ENCODE peak calls at places on chromosomes 7 and 10, in seven cellular contexts. B is cardiac muscle cell, W is H9, L is gastrocnemius medialis, T is endothelial cell, Y is left lung, Q is AG09319. R is an unnamed sample.

GRCh38 chr7:65832281-65832680 is 40.6 kb upstream of the VKORC1L1 start:
- DNase-seq in B (peak; percentile 80), W (peak; percentile 42), L (no peak), T (peak; percentile 33), Y (no peak), Q (no peak), R (no peak)

GRCh38 chr10:69578508-69578991 is 5.3 kb upstream of the NEUROG3 start:
- DNase-seq in B (no peak), W (peak; percentile 56), L (no peak), T (no peak), Y (no peak), Q (no peak), R (no peak)

GRCh38 chr7:152600266-152600665 is 75.7 kb downstream of the XRCC2 start:
- DNase-seq in B (no peak), W (no peak), L (no peak), T (no peak), Y (no peak), Q (no peak), R (no peak)

GRCh38 chr10:43408331-43408709 is 666 bp downstream of the HNRNPF start:
- DNase-seq in B (no peak), W (no peak), L (no peak), T (no peak), Y (no peak), Q (no peak), R (no peak)

GRCh38 chr10:132766291-132766690 is 19.7 kb downstream of the NKX6-2 start:
- DNase-seq in B (no peak), W (no peak), L (no peak), T (no peak), Y (no peak), Q (no peak), R (no peak)

GRCh38 chr10:42970451-42971250 is 106.2 kb upstream of the RET start:
- DNase-seq in B (no peak), W (peak; percentile 22), L (no peak), T (peak; percentile 2), Y (peak; percentile 63), Q (no peak), R (peak; percentile 11)

GRCh38 chr7:159159731-159160130 is 15.1 kb upstream of the VIPR2 start:
- DNase-seq in B (no peak), W (no peak), L (no peak), T (no peak), Y (no peak), Q (no peak), R (no peak)

GRCh38 chr7:23473848-23474097 is 3.5 kb upstream of the IGF2BP3 start:
- DNase-seq in B (no peak), W (no peak), L (no peak), T (peak; percentile 53), Y (no peak), Q (no peak), R (no peak)

GRCh38 chr10:89115876-89116627 is 91.1 kb downstream of the CH25H start:
- DNase-seq in B (peak; percentile 64), W (no peak), L (no peak), T (no peak), Y (peak; percentile 33), Q (no peak), R (no peak)

GRCh38 chr10:110409488-110409887 is 88.2 kb upstream of the DUSP5 start:
- DNase-seq in B (no peak), W (no peak), L (no peak), T (no peak), Y (no peak), Q (no peak), R (no peak)

GRCh38 chr10:68560916-68561691 is 967 bp downstream of the TET1 start:
- DNase-seq in B (peak; percentile 38), W (peak; percentile 61), L (no peak), T (peak; percentile 53), Y (no peak), Q (no peak), R (peak; percentile 18)

GRCh38 chr10:76282122-76283030 is 851.0 kb downstream of the LRMDA start:
- DNase-seq in B (peak; percentile 47), W (no peak), L (no peak), T (no peak), Y (no peak), Q (no peak), R (no peak)

GRCh38 chr10:102401735-102402511 is 6.4 kb downstream of the NFKB2 start:
- DNase-seq in B (no peak), W (peak; percentile 68), L (no peak), T (no peak), Y (peak; percentile 73), Q (no peak), R (no peak)

GRCh38 chr10:10270071-10270470 is 747.6 kb upstream of the CELF2 start:
- DNase-seq in B (peak; percentile 47), W (no peak), L (no peak), T (no peak), Y (no peak), Q (no peak), R (no peak)

GRCh38 chr7:64888561-64888900 is 14.5 kb upstream of the ZNF273 start:
- DNase-seq in B (no peak), W (no peak), L (no peak), T (peak; percentile 17), Y (no peak), Q (no peak), R (no peak)

GRCh38 chr10:61612009-61612408 is 50.7 kb upstream of the CABCOCO1 start:
- DNase-seq in B (no peak), W (no peak), L (no peak), T (no peak), Y (no peak), Q (no peak), R (no peak)

GRCh38 chr7:95441042-95441823 is 6.4 kb upstream of the PON2 start:
- DNase-seq in B (no peak), W (no peak), L (no peak), T (no peak), Y (no peak), Q (no peak), R (no peak)

GRCh38 chr7:2909471-2910039 is 65.4 kb upstream of the GNA12 start:
- DNase-seq in B (no peak), W (no peak), L (no peak), T (no peak), Y (peak; percentile 65), Q (no peak), R (no peak)

GRCh38 chr10:68175954-68176353 is 56.0 kb downstream of the ATOH7 start:
- DNase-seq in B (no peak), W (no peak), L (no peak), T (no peak), Y (no peak), Q (no peak), R (no peak)

GRCh38 chr7:512541-513311 is 6.9 kb downstream of the PDGFA start:
- DNase-seq in B (no peak), W (no peak), L (no peak), T (no peak), Y (peak; percentile 87), Q (no peak), R (no peak)

GRCh38 chr7:45076946-45077345 is 11.8 kb downstream of the NACAD start:
- DNase-seq in B (no peak), W (no peak), L (no peak), T (no peak), Y (no peak), Q (no peak), R (no peak)

GRCh38 chr7:30162622-30163124 is 27.9 kb downstream of the MTURN start:
- DNase-seq in B (peak; percentile 61), W (no peak), L (no peak), T (no peak), Y (no peak), Q (peak; percentile 24), R (no peak)

GRCh38 chr7:26369519-26370385 is 78.1 kb downstream of the SNX10 start:
- DNase-seq in B (peak; percentile 59), W (no peak), L (no peak), T (peak; percentile 53), Y (no peak), Q (peak; percentile 2), R (no peak)

GRCh38 chr7:122887198-122887597 is 938 bp upstream of the CADPS2 start:
- DNase-seq in B (peak; percentile 70), W (peak; percentile 66), L (no peak), T (peak; percentile 58), Y (peak; percentile 84), Q (peak; percentile 18), R (no peak)

DNA sequence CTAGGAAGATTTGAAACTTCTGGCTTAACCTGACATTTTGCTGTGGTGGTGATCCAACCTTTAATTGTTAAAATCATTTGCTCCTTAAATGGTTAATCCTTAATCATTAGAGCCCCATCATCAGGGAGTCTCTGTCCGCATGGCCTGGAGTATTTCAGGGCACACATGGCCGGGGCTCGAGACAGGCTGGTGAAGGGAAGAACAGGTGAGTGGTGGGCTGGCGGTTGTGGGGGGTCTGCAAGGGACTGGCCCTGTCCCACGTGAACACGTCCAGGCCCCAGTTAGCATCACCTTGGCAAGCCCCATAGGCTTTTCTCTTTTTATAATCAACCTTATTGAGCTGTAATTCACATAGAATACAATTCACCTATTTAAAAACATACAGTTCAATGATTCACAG is 109.5 kb downstream of the DNAJB6 start:
- DNase-seq in B (no peak), W (no peak), L (peak; percentile 5), T (no peak), Y (peak; percentile 56), Q (no peak), R (no peak)
- TF ChIP-seq CTCF in B (no peak), W (no peak), L (no peak), T (no peak), Y (no peak), Q (no peak), R (no peak)

GRCh38 chr10:71713135-71714040 is 6.2 kb downstream of the C10orf105 start:
- DNase-seq in B (peak; percentile 97), W (no peak), L (peak; percentile 72), T (no peak), Y (peak; percentile 86), Q (peak; percentile 83), R (no peak)
- TF ChIP-seq CTCF in B (peak; percentile 46), W (no peak), L (no peak), T (no peak), Y (no peak), Q (peak; percentile 46), R (no peak)

GRCh38 chr7:87625101-87625500 is 3.1 kb upstream of the RUNDC3B start:
- DNase-seq in B (no peak), W (no peak), L (no peak), T (no peak), Y (no peak), Q (no peak), R (no peak)

GRCh38 chr7:87624628-87625027 is 3.6 kb upstream of the RUNDC3B start:
- DNase-seq in B (no peak), W (no peak), L (no peak), T (no peak), Y (no peak), Q (no peak), R (no peak)

GRCh38 chr7:87628780-87629569 is 777 bp downstream of the RUNDC3B start:
- DNase-seq in B (peak; percentile 9), W (peak; percentile 53), L (peak; percentile 13), T (peak; percentile 20), Y (peak; percentile 78), Q (no peak), R (peak; percentile 44)

GRCh38 chr7:87627634-87627994 is 584 bp upstream of the RUNDC3B start:
- DNase-seq in B (no peak), W (no peak), L (no peak), T (peak; percentile 31), Y (peak; percentile 78), Q (no peak), R (no peak)
- TF ChIP-seq CTCF in B (no peak), W (no peak), L (no peak), T (no peak), Y (no peak), Q (no peak), R (no peak)

DNA sequence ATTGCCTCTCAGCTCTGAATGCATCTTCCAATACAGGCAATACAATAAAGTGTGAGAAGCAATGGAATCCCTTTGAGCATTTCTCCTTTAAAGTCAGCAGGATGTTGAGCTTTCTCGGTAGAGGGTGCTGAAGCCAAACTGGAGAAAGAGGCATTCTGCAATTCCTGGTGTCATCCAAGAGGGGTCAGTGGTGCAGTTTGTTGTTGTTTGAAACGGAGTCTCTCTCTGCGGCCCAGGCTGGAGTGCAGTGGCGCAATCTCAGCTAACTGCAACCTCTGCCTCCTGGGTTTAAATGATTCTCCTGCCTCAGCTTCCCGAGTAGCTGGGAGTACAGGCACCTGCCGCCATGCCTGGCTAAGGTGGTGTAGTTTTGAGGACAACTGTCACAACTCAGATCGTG is 486.5 kb downstream of the CALN1 start:
- DNase-seq in B (no peak), W (peak; percentile 74), L (no peak), T (no peak), Y (no peak), Q (no peak), R (no peak)
- TF ChIP-seq CTCF in B (no peak), W (peak; percentile 92), L (no peak), T (no peak), Y (no peak), Q (no peak), R (no peak)

R was measured in activated B cell treated with CpG ODN at 0.5 μM for 24 hours.